ENCODE peak calls at places on chromosome 11, in eight cellular contexts. W is prostate gland, I is stomach, D is suprapubic skin, N is SK-N-SH, R is SK-N-MC, H is spleen, E is breast epithelium. J is an unnamed sample.

GRCh38 chr11:33500865-33501479 is 199.7 kb downstream of the C11orf91 start:
- DNase-seq in W (no peak), I (no peak), D (no peak), N (no peak), R (no peak), H (no peak), E (no peak), J (no peak)

GRCh38 chr11:128525411-128526243 is 61.7 kb downstream of the ETS1 start:
- DNase-seq in W (no peak), I (no peak), D (no peak), N (no peak), R (no peak), H (no peak), E (no peak), J (no peak)

GRCh38 chr11:100469835-100470234 is 217.3 kb upstream of the ARHGAP42 start:
- DNase-seq in W (no peak), I (no peak), D (no peak), N (no peak), R (no peak), H (no peak), E (no peak), J (no peak)

GRCh38 chr11:82229346-82229745 is 504.3 kb downstream of the FAM181B start:
- DNase-seq in W (no peak), I (no peak), D (no peak), N (peak; percentile 7), R (peak; percentile 26), H (no peak), E (no peak), J (no peak)

GRCh38 chr11:57556041-57556440 is 11.4 kb downstream of the UBE2L6 start:
- DNase-seq in W (no peak), I (no peak), D (no peak), N (no peak), R (no peak), H (no peak), E (no peak), J (no peak)

GRCh38 chr11:112961146-112961668 is at the start of gene NCAM1:
- DNase-seq in W (no peak), I (peak; percentile 67), D (peak; percentile 59), N (peak; percentile 89), R (no peak), H (peak; percentile 78), E (no peak), J (peak; percentile 87)

GRCh38 chr11:123145220-123145619 is 49.8 kb downstream of the CLMP start:
- DNase-seq in W (no peak), I (no peak), D (no peak), N (peak; percentile 66), R (no peak), H (no peak), E (no peak), J (no peak)

GRCh38 chr11:2810401-2811205 is 75.0 kb downstream of the CDKN1C start:
- DNase-seq in W (no peak), I (no peak), D (peak; percentile 53), N (no peak), R (no peak), H (peak; percentile 47), E (no peak), J (no peak)

GRCh38 chr11:111541209-111542061 is 915 bp downstream of the LAYN start:
- DNase-seq in W (peak; percentile 39), I (no peak), D (peak; percentile 68), N (peak; percentile 59), R (no peak), H (peak; percentile 75), E (peak; percentile 50), J (peak; percentile 88)

GRCh38 chr11:77110836-77111235 is 8.2 kb downstream of the OMP start:
- DNase-seq in W (no peak), I (no peak), D (no peak), N (no peak), R (no peak), H (no peak), E (no peak), J (no peak)

GRCh38 chr11:13008625-13009475 is at the start of gene RASSF10:
- DNase-seq in W (peak; percentile 85), I (peak; percentile 94), D (peak; percentile 78), N (peak; percentile 93), R (no peak), H (no peak), E (peak; percentile 92), J (peak; percentile 63)

GRCh38 chr11:95592455-95592854 is 197.1 kb downstream of the FAM76B start:
- DNase-seq in W (no peak), I (no peak), D (no peak), N (no peak), R (no peak), H (no peak), E (no peak), J (no peak)
- H3K27ac ChIP-seq in W (no peak overlapping the region), I (no peak overlapping the region), D (peak overlapping the region; percentile 25), N (no peak overlapping the region), R (no peak overlapping the region), H (no peak overlapping the region), E (no peak overlapping the region), J (no peak overlapping the region)

GRCh38 chr11:90448280-90448679 is 225.4 kb upstream of the CHORDC1 start:
- DNase-seq in W (no peak), I (no peak), D (no peak), N (no peak), R (no peak), H (no peak), E (no peak), J (no peak)
- TF ChIP-seq POLR2AphosphoS5 in W (no peak), I (no peak), D (no peak), N (no peak), R (no peak), H (no peak), E (no peak), J (no peak)

GRCh38 chr11:39367526-39367925 is 2091.9 kb downstream of the LRRC4C start:
- DNase-seq in W (no peak), I (no peak), D (no peak), N (no peak), R (no peak), H (no peak), E (no peak), J (no peak)
- H3K9me3 ChIP-seq in W (no peaks in the 10 kb centered on the region), I (no peaks in the 10 kb centered on the region), D (no peaks in the 10 kb centered on the region), N (no peaks in the 10 kb centered on the region), R (no peaks in the 10 kb centered on the region), H (no peaks in the 10 kb centered on the region), E (no peaks in the 10 kb centered on the region), J (no peaks in the 10 kb centered on the region)

DNA sequence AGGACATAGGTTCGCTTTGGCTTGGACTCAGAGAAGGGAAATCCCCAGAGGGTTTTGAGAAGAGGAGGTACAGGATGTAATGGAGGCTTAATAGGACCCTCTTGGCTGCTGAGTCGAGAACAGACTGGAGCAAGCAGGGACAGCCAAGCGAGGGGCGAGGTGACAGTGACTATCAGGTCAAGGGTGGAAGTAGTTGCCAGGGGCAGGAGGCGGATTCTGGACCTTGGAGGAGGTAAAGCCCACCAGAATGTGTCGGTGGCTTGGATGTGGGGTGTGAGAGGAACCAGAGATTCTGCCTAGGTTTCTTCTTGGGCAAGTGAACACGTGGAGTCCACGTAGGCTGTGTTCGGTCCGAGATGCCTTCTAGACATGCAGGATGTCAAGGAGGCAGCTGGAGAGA is 4.4 kb downstream of the TRMT112 start:
- DNase-seq in W (no peak), I (no peak), D (no peak), N (no peak), R (no peak), H (no peak), E (no peak), J (no peak)
- H3K27ac ChIP-seq in W (no peak overlapping the region), I (peak overlapping the region; percentile 65), D (peak overlapping the region; percentile 50), N (no peak overlapping the region), R (no peak overlapping the region), H (peak overlapping the region; percentile 67), E (peak overlapping the region; percentile 62), J (peak overlapping the region; percentile 41)

DNA sequence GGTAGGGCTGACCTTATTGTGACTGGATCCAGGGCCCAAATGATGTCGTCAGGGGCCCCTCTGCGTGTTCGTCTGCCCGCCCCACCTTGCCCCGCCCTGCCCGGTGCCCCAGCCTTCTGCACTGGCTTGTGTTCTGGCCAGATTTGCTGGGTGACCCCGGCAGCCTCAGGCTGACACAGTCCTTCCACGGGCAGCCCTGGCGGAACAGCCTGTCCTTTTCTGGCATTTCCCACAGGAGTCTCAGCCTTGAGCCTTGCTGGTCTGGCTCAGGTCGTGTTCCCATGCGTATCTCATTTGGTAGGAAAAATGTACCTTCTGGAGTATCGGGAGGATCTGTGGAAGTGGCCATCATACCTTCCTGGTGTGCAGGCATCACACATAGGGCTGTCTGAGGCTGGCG is 31.0 kb downstream of the IGHMBP2 start:
- DNase-seq in W (no peak), I (no peak), D (no peak), N (no peak), R (no peak), H (peak; percentile 33), E (no peak), J (no peak)
- TF ChIP-seq POLR2AphosphoS5 in W (no peak), I (no peak), D (no peak), N (no peak), R (no peak), H (no peak), E (no peak), J (no peak)

GRCh38 chr11:98600103-98600502 is 420.6 kb upstream of the CNTN5 start:
- DNase-seq in W (no peak), I (no peak), D (no peak), N (no peak), R (no peak), H (no peak), E (no peak), J (no peak)

DNA sequence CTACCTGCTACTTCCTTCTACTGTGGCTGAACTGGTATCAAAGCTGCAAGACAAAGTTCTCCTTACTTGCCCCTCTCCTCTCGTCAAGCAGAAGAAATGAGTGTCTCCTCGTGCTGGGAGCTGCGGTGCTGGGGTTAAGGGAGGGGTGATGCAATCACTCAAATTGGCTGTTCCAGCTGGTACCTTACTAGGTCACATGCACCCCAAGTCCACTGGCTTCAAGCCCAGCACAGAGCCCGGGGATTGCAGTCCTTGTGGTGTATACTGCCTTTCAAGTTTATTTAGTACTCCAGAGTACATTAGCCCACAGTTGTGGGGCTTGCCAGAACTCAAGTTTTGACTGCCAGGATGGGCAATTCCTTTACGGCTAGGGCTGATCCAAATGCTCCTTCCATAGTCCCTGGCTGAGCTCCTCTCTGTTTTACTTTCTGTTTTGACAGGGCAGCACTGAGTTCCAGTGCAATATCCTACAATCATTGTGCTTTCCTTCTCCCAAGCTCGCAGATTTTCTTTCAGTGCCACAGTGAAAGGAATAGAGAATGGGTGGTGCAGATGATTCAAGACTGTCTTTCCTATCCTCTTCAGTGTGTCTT is 419.5 kb upstream of the CNTN5 start:
- DNase-seq in W (no peak), I (no peak), D (no peak), N (no peak), R (no peak), H (no peak), E (no peak), J (peak; percentile 78)
- H3K9me3 ChIP-seq in W (no peaks in the 10 kb centered on the region), I (peaks cover 17% of the 10 kb centered on the region), D (no peaks in the 10 kb centered on the region), N (no peaks in the 10 kb centered on the region), R (no peaks in the 10 kb centered on the region), H (peaks cover 4% of the 10 kb centered on the region), E (no peaks in the 10 kb centered on the region), J (no peaks in the 10 kb centered on the region)